ENCODE peak calls at places on chromosomes 7 and 10, in ten cellular contexts. E is left lung; J is WTC11; Y is T-cell; C is effector memory CD8-positive, alpha-beta T cell; I is GM18507; T is activated CD8-positive, alpha-beta memory T cell treated with anti-CD3 and anti-CD28 coated beads, Interleukin-2, amount 50 U/mL, for 4 hours; D is posterior vena cava; F is astrocyte of the hippocampus; P is neural crest cell. A is an unnamed sample.
A peak's percentile ranks its signal among the peaks of the same experiment; 100 is the strongest.

GRCh38 chr10:49106451-49106850 is 8.9 kb downstream of the VSTM4 start:
- DNase-seq in E (no peak), J (no peak), Y (no peak), C (no peak), I (no peak), T (no peak), D (no peak), F (peak; percentile 46), P (no peak), A (no peak)

GRCh38 chr10:69348824-69349541 is 67.7 kb downstream of the TACR2 start:
- DNase-seq in E (no peak), J (no peak), Y (no peak), C (no peak), I (no peak), T (no peak), D (peak; percentile 87), F (peak; percentile 48), P (no peak), A (no peak)

GRCh38 chr10:95350212-95350829 is 59.5 kb upstream of the PDLIM1 start:
- DNase-seq in E (no peak), J (no peak), Y (no peak), C (no peak), I (no peak), T (no peak), D (no peak), F (no peak), P (no peak), A (no peak)

GRCh38 chr10:23174075-23174973 is 17.8 kb upstream of the PTF1A start:
- DNase-seq in E (no peak), J (peak; percentile 41), Y (no peak), C (no peak), I (no peak), T (no peak), D (no peak), F (no peak), P (no peak), A (no peak)

GRCh38 chr7:128904381-128905197 is 5.9 kb downstream of the KCP start:
- DNase-seq in E (no peak), J (no peak), Y (peak; percentile 25), C (peak; percentile 24), I (peak; percentile 64), T (no peak), D (peak; percentile 53), F (peak; percentile 71), P (no peak), A (no peak)

GRCh38 chr10:69696073-69696731 is 66.2 kb downstream of the FAM241B start:
- DNase-seq in E (no peak), J (peak; percentile 58), Y (no peak), C (no peak), I (peak; percentile 11), T (no peak), D (no peak), F (peak; percentile 87), P (peak; percentile 42), A (no peak)

GRCh38 chr10:88316292-88316861 is 266.7 kb downstream of the RNLS start:
- DNase-seq in E (no peak), J (no peak), Y (no peak), C (no peak), I (no peak), T (no peak), D (no peak), F (no peak), P (no peak), A (no peak)

GRCh38 chr10:28628184-28628893 is 49.0 kb upstream of the BAMBI start:
- DNase-seq in E (peak; percentile 87), J (peak; percentile 87), Y (peak; percentile 55), C (peak; percentile 59), I (peak; percentile 11), T (peak; percentile 71), D (peak; percentile 95), F (peak; percentile 94), P (peak; percentile 84), A (peak; percentile 54)

GRCh38 chr10:70549962-70550845 is 52.3 kb downstream of the PRF1 start:
- DNase-seq in E (peak; percentile 66), J (peak; percentile 83), Y (peak; percentile 80), C (peak; percentile 76), I (peak; percentile 69), T (peak; percentile 80), D (no peak), F (peak; percentile 83), P (peak; percentile 71), A (peak; percentile 67)

GRCh38 chr7:120272896-120273475 is at the start of gene KCND2:
- DNase-seq in E (peak; percentile 80), J (peak; percentile 54), Y (no peak), C (no peak), I (peak; percentile 12), T (no peak), D (peak; percentile 84), F (peak; percentile 13), P (peak; percentile 16), A (no peak)

GRCh38 chr7:50953820-50954219 is 171.1 kb upstream of the GRB10 start:
- DNase-seq in E (no peak), J (no peak), Y (no peak), C (no peak), I (no peak), T (no peak), D (no peak), F (peak; percentile 61), P (no peak), A (no peak)

GRCh38 chr7:99083068-99083651 is 60.7 kb downstream of the SMURF1 start:
- DNase-seq in E (no peak), J (no peak), Y (no peak), C (no peak), I (no peak), T (no peak), D (no peak), F (no peak), P (no peak), A (no peak)

GRCh38 chr10:72895236-72895850 is 1.8 kb downstream of the OIT3 start:
- DNase-seq in E (no peak), J (no peak), Y (no peak), C (no peak), I (no peak), T (no peak), D (no peak), F (no peak), P (no peak), A (no peak)

GRCh38 chr10:93757136-93757535 is 600 bp upstream of the LGI1 start:
- DNase-seq in E (no peak), J (peak; percentile 29), Y (no peak), C (no peak), I (no peak), T (no peak), D (no peak), F (peak; percentile 39), P (no peak), A (no peak)